ENCODE peak calls at places on chromosomes 5 and 9, in four cellular contexts. One of them, this sample, is unnamed.
A peak's percentile ranks its signal among the peaks of the same experiment; 100 is the strongest.

GRCh38 chr5:113984928-113985327 is 376.9 kb upstream of the KCNN2 start:
- DNase-seq in H1: no peak
- DNase-seq in HepG2: no peak
- DNase-seq in SK-N-SH: no peak
- DNase-seq in this sample: no peak

GRCh38 chr9:78386746-78387145 is 89.8 kb downstream of the PSAT1 start:
- DNase-seq in HepG2: no peak
- DNase-seq in SK-N-SH: no peak
- DNase-seq in H1: no peak
- DNase-seq in this sample: no peak

GRCh38 chr9:136117291-136118060 is 1.2 kb downstream of the TMEM250 start:
- DNase-seq in H1: no peak
- DNase-seq in SK-N-SH: peak; percentile 59
- DNase-seq in HepG2: peak; percentile 61
- DNase-seq in this sample: no peak

GRCh38 chr5:107864793-107865192 is 194.1 kb upstream of the EFNA5 start:
- DNase-seq in H1: no peak
- DNase-seq in SK-N-SH: no peak
- DNase-seq in HepG2: no peak
- DNase-seq in this sample: no peak

GRCh38 chr5:140327589-140327988 is 18.8 kb downstream of the HBEGF start:
- DNase-seq in SK-N-SH: no peak
- DNase-seq in HepG2: peak; percentile 79
- DNase-seq in H1: no peak
- DNase-seq in this sample: no peak

GRCh38 chr5:168227001-168227400 is 64.4 kb upstream of the WWC1 start:
- DNase-seq in HepG2: no peak
- DNase-seq in SK-N-SH: no peak
- DNase-seq in H1: no peak
- DNase-seq in this sample: no peak

GRCh38 chr5:25255128-25255527 is 610.4 kb upstream of the CDH10 start:
- DNase-seq in H1: no peak
- DNase-seq in HepG2: no peak
- DNase-seq in SK-N-SH: no peak
- DNase-seq in this sample: no peak

GRCh38 chr9:127522727-127523126 is 71.4 kb downstream of the LRSAM1 start:
- DNase-seq in HepG2: no peak
- DNase-seq in SK-N-SH: no peak
- DNase-seq in H1: no peak
- DNase-seq in this sample: no peak

GRCh38 chr5:79193643-79194042 is 42.3 kb upstream of the JMY start:
- DNase-seq in HepG2: no peak
- DNase-seq in H1: no peak
- DNase-seq in SK-N-SH: no peak
- DNase-seq in this sample: no peak

GRCh38 chr9:110582156-110582555 is 2.6 kb upstream of the SVEP1 start:
- DNase-seq in SK-N-SH: no peak
- DNase-seq in H1: no peak
- DNase-seq in HepG2: no peak
- DNase-seq in this sample: no peak

GRCh38 chr9:14322211-14323082 is 8.5 kb upstream of the NFIB start:
- DNase-seq in HepG2: peak; percentile 71
- DNase-seq in SK-N-SH: peak; percentile 92
- DNase-seq in H1: no peak
- DNase-seq in this sample: no peak

GRCh38 chr5:159156839-159157238 is 52.5 kb downstream of the RNF145 start:
- DNase-seq in H1: no peak
- DNase-seq in HepG2: peak; percentile 64
- DNase-seq in SK-N-SH: peak; percentile 68
- DNase-seq in this sample: peak; percentile 32

GRCh38 chr5:139636207-139636792 is 11.8 kb upstream of the CXXC5 start:
- DNase-seq in HepG2: no peak
- DNase-seq in SK-N-SH: peak; percentile 16
- DNase-seq in H1: no peak
- DNase-seq in this sample: no peak

GRCh38 chr9:93591706-93592388 is 15.5 kb downstream of the PHF2 start:
- DNase-seq in H1: no peak
- DNase-seq in SK-N-SH: peak; percentile 50
- DNase-seq in HepG2: no peak
- DNase-seq in this sample: no peak

GRCh38 chr9:20623021-20623747 is 885 bp upstream of the MLLT3 start:
- DNase-seq in HepG2: no peak
- DNase-seq in SK-N-SH: no peak
- DNase-seq in H1: no peak
- DNase-seq in this sample: no peak

GRCh38 chr9:105063665-105064247 is 135.8 kb upstream of the ABCA1 start:
- DNase-seq in SK-N-SH: no peak
- DNase-seq in HepG2: peak; percentile 75
- DNase-seq in H1: no peak
- DNase-seq in this sample: no peak

GRCh38 chr9:135474915-135475314 is 4.7 kb upstream of the PPP1R26 start:
- DNase-seq in HepG2: peak; percentile 21
- DNase-seq in H1: no peak
- DNase-seq in SK-N-SH: peak; percentile 83
- DNase-seq in this sample: no peak

GRCh38 chr9:97046228-97046627 is 7.3 kb upstream of the CTSV start:
- DNase-seq in HepG2: peak; percentile 36
- DNase-seq in SK-N-SH: no peak
- DNase-seq in H1: peak; percentile 69
- DNase-seq in this sample: no peak

GRCh38 chr9:114958021-114958846 is 27.8 kb upstream of the TNFSF8 start:
- DNase-seq in SK-N-SH: no peak
- DNase-seq in HepG2: no peak
- DNase-seq in H1: no peak
- DNase-seq in this sample: no peak

GRCh38 chr5:2148312-2149195 is 265.8 kb upstream of the IRX4 start:
- DNase-seq in H1: no peak
- DNase-seq in HepG2: no peak
- DNase-seq in SK-N-SH: no peak
- DNase-seq in this sample: no peak

GRCh38 chr5:84382363-84383295 is 2.1 kb downstream of the EDIL3 start:
- DNase-seq in HepG2: no peak
- DNase-seq in H1: no peak
- DNase-seq in SK-N-SH: peak; percentile 61
- DNase-seq in this sample: no peak

GRCh38 chr5:61275841-61276240 is 56.2 kb upstream of the ZSWIM6 start:
- DNase-seq in H1: no peak
- DNase-seq in HepG2: no peak
- DNase-seq in SK-N-SH: no peak
- DNase-seq in this sample: no peak

GRCh38 chr9:138105561-138106505 is 228.3 kb downstream of the CACNA1B start:
- DNase-seq in SK-N-SH: peak; percentile 9
- DNase-seq in H1: no peak
- DNase-seq in HepG2: no peak
- DNase-seq in this sample: no peak

GRCh38 chr9:131656356-131657030 is 83.4 kb downstream of the RAPGEF1 start:
- DNase-seq in SK-N-SH: no peak
- DNase-seq in H1: no peak
- DNase-seq in HepG2: no peak
- DNase-seq in this sample: no peak

GRCh38 chr5:7628820-7629219 is 222.1 kb downstream of the CFAP90 start:
- DNase-seq in SK-N-SH: no peak
- DNase-seq in HepG2: no peak
- DNase-seq in H1: no peak
- DNase-seq in this sample: no peak

GRCh38 chr5:61162832-61163567 is 732 bp upstream of the SMIM15 start:
- DNase-seq in HepG2: peak; percentile 59
- DNase-seq in H1: peak; percentile 17
- DNase-seq in SK-N-SH: peak; percentile 8
- DNase-seq in this sample: no peak

GRCh38 chr9:84024041-84024575 is 43.5 kb downstream of the RMI1 start:
- DNase-seq in H1: no peak
- DNase-seq in SK-N-SH: no peak
- DNase-seq in HepG2: no peak
- DNase-seq in this sample: no peak

GRCh38 chr9:68522126-68522525 is 18.6 kb downstream of the TMEM252 start:
- DNase-seq in SK-N-SH: no peak
- DNase-seq in H1: no peak
- DNase-seq in HepG2: no peak
- DNase-seq in this sample: no peak

GRCh38 chr5:150070821-150071220 is 15.5 kb downstream of the CSF1R start:
- DNase-seq in SK-N-SH: no peak
- DNase-seq in HepG2: no peak
- DNase-seq in H1: no peak
- DNase-seq in this sample: no peak

GRCh38 chr9:123418052-123418430 is 62.0 kb downstream of the CRB2 start:
- DNase-seq in SK-N-SH: no peak
- DNase-seq in H1: no peak
- DNase-seq in HepG2: no peak
- DNase-seq in this sample: no peak

GRCh38 chr9:107530682-107531081 is 41.1 kb upstream of the KLF4 start:
- DNase-seq in HepG2: no peak
- DNase-seq in H1: no peak
- DNase-seq in SK-N-SH: no peak
- DNase-seq in this sample: no peak

GRCh38 chr9:131676431-131676972 is 63.4 kb downstream of the RAPGEF1 start:
- DNase-seq in SK-N-SH: no peak
- DNase-seq in HepG2: no peak
- DNase-seq in H1: no peak
- DNase-seq in this sample: no peak

GRCh38 chr9:4764033-4764432 is 23.0 kb upstream of the AK3 start:
- DNase-seq in H1: no peak
- DNase-seq in SK-N-SH: no peak
- DNase-seq in HepG2: no peak
- DNase-seq in this sample: no peak

GRCh38 chr9:98654247-98654646 is 54.5 kb downstream of the GABBR2 start:
- DNase-seq in SK-N-SH: no peak
- DNase-seq in HepG2: no peak
- DNase-seq in H1: no peak
- DNase-seq in this sample: no peak

GRCh38 chr5:41122459-41122858 is 51.3 kb upstream of the MROH2B start:
- DNase-seq in SK-N-SH: no peak
- DNase-seq in H1: no peak
- DNase-seq in HepG2: no peak
- DNase-seq in this sample: no peak

GRCh38 chr5:61010759-61011460 is 65.9 kb downstream of the NDUFAF2 start:
- DNase-seq in SK-N-SH: no peak
- DNase-seq in H1: peak; percentile 13
- DNase-seq in HepG2: peak; percentile 8
- DNase-seq in this sample: no peak

DNA sequence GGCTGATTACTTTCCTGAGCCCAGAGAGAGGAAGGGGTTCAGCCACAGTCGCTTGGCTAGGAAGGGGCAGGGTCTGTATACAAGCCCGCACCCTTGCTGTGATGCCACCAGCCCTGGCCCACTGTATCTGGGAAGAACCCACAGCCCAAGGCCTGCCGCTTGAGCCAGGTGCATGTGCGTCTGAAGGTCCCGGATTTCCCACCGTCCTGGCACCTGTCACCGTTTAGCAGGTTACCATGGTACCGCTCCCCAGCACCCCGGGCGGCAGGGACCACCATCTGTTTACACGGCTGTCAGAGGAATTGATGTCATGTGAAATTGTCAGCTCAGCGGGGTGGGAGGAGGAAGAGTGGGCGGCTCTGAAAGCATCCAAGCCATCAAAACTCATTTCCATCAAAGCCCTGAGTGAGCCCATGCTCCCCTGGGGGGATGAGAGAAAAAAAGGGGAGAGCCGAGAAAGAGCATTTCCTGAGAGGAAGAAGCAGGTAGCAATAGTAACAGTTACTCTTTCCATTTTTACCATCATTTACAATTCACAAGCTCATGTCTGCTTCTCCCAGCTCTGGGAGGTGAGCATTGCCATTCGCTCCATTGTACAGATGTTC is 92.7 kb downstream of the HRH2 start:
- DNase-seq in H1: no peak
- DNase-seq in SK-N-SH: peak; percentile 54
- DNase-seq in HepG2: no peak
- DNase-seq in this sample: no peak
- TF ChIP-seq SIN3A in H1: no peak
- TF ChIP-seq SIN3A in SK-N-SH: no peak
- TF ChIP-seq SIN3A in HepG2: no peak
- TF ChIP-seq SIN3A in this sample: no peak

GRCh38 chr5:171495122-171495700 is 75.8 kb downstream of the FGF18 start:
- DNase-seq in H1: no peak
- DNase-seq in HepG2: no peak
- DNase-seq in SK-N-SH: no peak
- DNase-seq in this sample: no peak
- H3K27ac ChIP-seq in H1: no peak overlapping the region
- H3K27ac ChIP-seq in HepG2: no peak overlapping the region
- H3K27ac ChIP-seq in SK-N-SH: peak overlapping the region; percentile 87
- H3K27ac ChIP-seq in this sample: no peak overlapping the region

DNA sequence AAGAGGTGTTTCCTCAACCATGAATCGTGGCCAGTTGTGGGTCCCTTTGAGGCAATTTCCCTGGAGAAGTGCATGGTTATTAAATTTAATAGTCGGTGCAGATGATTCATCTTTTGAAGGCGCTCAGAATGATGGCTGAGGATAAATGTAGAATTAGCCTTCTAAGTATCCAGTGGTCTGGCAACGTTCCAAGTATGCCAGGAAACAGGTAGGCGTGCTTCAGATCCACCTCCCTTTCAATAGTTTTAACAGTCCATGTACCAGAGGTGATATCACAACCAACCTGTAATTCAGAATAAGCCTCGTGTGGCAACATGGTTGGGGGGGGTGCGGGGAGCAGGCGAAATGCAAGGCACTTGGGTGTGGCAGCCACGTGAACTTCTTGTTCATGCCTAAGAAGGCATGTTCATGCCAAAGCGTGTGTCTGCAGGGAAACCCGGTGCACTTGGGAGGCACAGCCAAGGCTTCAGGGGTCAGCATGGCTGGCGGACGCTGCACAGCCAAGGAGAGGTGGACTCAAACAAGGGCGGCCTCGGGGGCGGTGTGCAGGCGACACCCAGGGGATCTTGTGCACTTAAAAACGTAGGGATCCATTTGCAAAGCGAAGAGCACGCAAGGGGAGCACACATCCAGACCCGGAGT is 5.2 kb upstream of the NKD2 start:
- DNase-seq in SK-N-SH: no peak
- DNase-seq in H1: no peak
- DNase-seq in HepG2: no peak
- DNase-seq in this sample: no peak
- TF ChIP-seq SIN3A in SK-N-SH: no peak
- TF ChIP-seq SIN3A in H1: no peak
- TF ChIP-seq SIN3A in HepG2: no peak
- TF ChIP-seq SIN3A in this sample: no peak

DNA sequence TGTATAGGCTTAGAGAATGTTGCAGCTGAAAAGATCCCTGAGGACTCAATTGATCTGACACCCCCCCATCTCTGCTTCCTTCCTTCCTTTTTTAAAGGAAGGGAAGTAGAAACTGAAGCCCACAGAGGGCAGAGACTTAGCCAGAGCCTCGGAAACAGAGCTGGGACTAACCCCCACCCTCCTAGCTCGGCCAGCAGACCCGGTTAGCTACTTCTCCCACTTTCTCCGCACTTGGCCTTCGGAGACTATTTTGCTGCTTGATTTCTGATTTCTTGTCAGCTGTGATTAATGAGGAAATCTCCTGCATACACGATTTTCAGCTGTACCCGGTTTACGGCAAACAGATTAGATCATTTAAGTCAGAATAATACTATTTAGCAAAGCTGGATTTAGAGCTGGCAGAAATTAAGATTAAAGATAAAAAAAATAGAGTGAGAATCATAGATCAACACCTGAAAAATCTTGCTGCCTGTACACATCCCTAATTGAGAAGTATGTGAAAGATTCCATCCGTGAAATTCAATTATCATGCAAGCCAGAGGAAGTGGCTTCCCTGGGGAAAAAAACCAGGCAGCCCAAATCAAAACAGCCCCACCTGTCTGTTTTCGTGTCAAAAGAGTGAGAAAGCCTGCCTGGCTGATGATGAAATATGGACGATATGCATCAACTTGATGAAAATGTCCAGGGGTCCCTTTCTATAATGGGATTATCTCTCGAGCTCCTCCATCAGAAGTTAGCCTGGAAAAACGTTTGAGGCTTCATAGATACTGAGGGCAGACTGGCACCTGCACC is 159.5 kb upstream of the SHB start:
- DNase-seq in H1: no peak
- DNase-seq in SK-N-SH: peak; percentile 63
- DNase-seq in HepG2: no peak
- DNase-seq in this sample: no peak
- H3K27ac ChIP-seq in H1: no peak overlapping the region
- H3K27ac ChIP-seq in SK-N-SH: no peak overlapping the region
- H3K27ac ChIP-seq in HepG2: no peak overlapping the region
- H3K27ac ChIP-seq in this sample: no peak overlapping the region